ENCODE peak calls at places on chromosomes 4 and X, in four cellular contexts. Q, S, M and N are unnamed samples.
A peak's percentile ranks its signal among the peaks of the same experiment; 100 is the strongest.

GRCh38 chr4:11626046-11626445 is 197.4 kb upstream of the HS3ST1 start:
- DNase-seq in Q (no peak), M (no peak), S (no peak), N (no peak)

GRCh38 chr4:124132161-124132560 is 580.4 kb downstream of the ANKRD50 start:
- DNase-seq in Q (no peak), M (no peak), S (no peak), N (no peak)

GRCh38 chr4:169160825-169161224 is 109.9 kb downstream of the SH3RF1 start:
- DNase-seq in Q (no peak), M (no peak), S (no peak), N (no peak)

GRCh38 chrX:37315511-37316248 is 33.5 kb upstream of the PRRG1 start:
- DNase-seq in Q (no peak), M (no peak), S (peak; percentile 8), N (no peak)

GRCh38 chrX:15114865-15115566 is 154.9 kb downstream of the ASB9 start:
- DNase-seq in M (no peak), Q (no peak), S (no peak), N (no peak)

GRCh38 chr4:111362891-111363290 is 740.0 kb upstream of the PITX2 start:
- DNase-seq in Q (no peak), S (no peak), M (no peak), N (no peak)

GRCh38 chrX:47112316-47112954 is 32.1 kb downstream of the NDUFB11 start:
- DNase-seq in Q (no peak), M (peak; percentile 6), S (peak; percentile 22), N (no peak)

GRCh38 chrX:67614414-67614813 is 70.6 kb downstream of the AR start:
- DNase-seq in M (no peak), Q (no peak), S (no peak), N (no peak)

GRCh38 chr4:137651128-137651527 is 118.8 kb upstream of the PCDH18 start:
- DNase-seq in M (no peak), S (no peak), Q (no peak), N (no peak)

GRCh38 chrX:134006484-134007161 is 21.2 kb upstream of the GPC3 start:
- DNase-seq in S (peak; percentile 89), Q (no peak), M (no peak), N (no peak)

GRCh38 chrX:130775849-130776248 is 127.2 kb downstream of the ENOX2 start:
- DNase-seq in S (no peak), M (no peak), Q (no peak), N (no peak)

GRCh38 chr4:161457906-161458305 is 705.9 kb downstream of the FSTL5 start:
- DNase-seq in S (no peak), M (no peak), Q (no peak), N (no peak)

GRCh38 chr4:86939123-86939522 is 4.3 kb downstream of the AFF1 start:
- DNase-seq in M (no peak), S (no peak), Q (no peak), N (no peak)

GRCh38 chr4:105496899-105497298 is 23.0 kb upstream of the PPA2 start:
- DNase-seq in Q (no peak), S (no peak), M (peak; percentile 6), N (no peak)

GRCh38 chr4:183081116-183081469 is 18.0 kb upstream of the WWC2 start:
- DNase-seq in S (peak; percentile 66), M (no peak), Q (no peak), N (no peak)

GRCh38 chr4:119087121-119087520 is 48.5 kb upstream of the MYOZ2 start:
- DNase-seq in Q (no peak), S (no peak), M (no peak), N (no peak)

GRCh38 chrX:38796926-38797325 is 4.3 kb upstream of the MID1IP1 start:
- DNase-seq in M (no peak), Q (no peak), S (no peak), N (no peak)

GRCh38 chrX:3393168-3393567 is 46.7 kb upstream of the MXRA5 start:
- DNase-seq in S (no peak), M (no peak), Q (no peak), N (no peak)

GRCh38 chr4:89737888-89738287 is 99.1 kb downstream of the SNCA start:
- DNase-seq in Q (no peak), S (no peak), M (no peak), N (no peak)

GRCh38 chrX:136954930-136955329 is 74.4 kb upstream of the RBMX start:
- DNase-seq in M (peak; percentile 28), S (peak; percentile 6), Q (no peak), N (no peak)

GRCh38 chr4:99219479-99219878 is 433 bp upstream of the ADH6 start:
- DNase-seq in M (no peak), Q (no peak), S (peak; percentile 23), N (no peak)

GRCh38 chr4:27315625-27316024 is 455.0 kb downstream of the STIM2 start:
- DNase-seq in Q (no peak), S (no peak), M (no peak), N (no peak)

GRCh38 chrX:130118396-130118795 is 8.1 kb upstream of the ELF4 start:
- DNase-seq in S (no peak), M (no peak), Q (no peak), N (no peak)

GRCh38 chrX:108361316-108361715 is 76.9 kb downstream of the COL4A6 start:
- DNase-seq in S (no peak), M (no peak), Q (no peak), N (no peak)

GRCh38 chrX:16511776-16512400 is 138.1 kb upstream of the S100G start:
- DNase-seq in S (no peak), Q (no peak), M (no peak), N (no peak)

GRCh38 chr4:184396570-184397515 is 77.5 kb downstream of the IRF2 start:
- DNase-seq in Q (no peak), S (no peak), M (no peak), N (no peak)

GRCh38 chr4:128810331-128810870 is 901 bp downstream of the JADE1 start:
- DNase-seq in S (peak; percentile 45), M (peak; percentile 63), Q (no peak), N (no peak)

GRCh38 chr4:2688697-2689096 is 67.4 kb downstream of the TNIP2 start:
- DNase-seq in M (no peak), S (no peak), Q (no peak), N (no peak)

GRCh38 chr4:52836653-52837052 is 25.5 kb upstream of the RASL11B start:
- DNase-seq in Q (no peak), S (no peak), M (no peak), N (no peak)

GRCh38 chr4:123953556-123953955 is 557.0 kb downstream of the SPRY1 start:
- DNase-seq in Q (no peak), M (no peak), S (no peak), N (no peak)

GRCh38 chr4:113901994-113902787 is 77.3 kb downstream of the ARSJ start:
- DNase-seq in M (no peak), S (peak; percentile 34), Q (no peak), N (no peak)

GRCh38 chr4:125770814-125771398 is 456.2 kb downstream of the FAT4 start:
- DNase-seq in Q (no peak), M (no peak), S (no peak), N (no peak)

GRCh38 chrX:80808160-80808735 is 1.4 kb downstream of the BRWD3 start:
- DNase-seq in M (peak; percentile 81), S (peak; percentile 61), Q (peak; percentile 64), N (peak; percentile 72)
- TF ChIP-seq HDAC6 in M (no peak), S (no peak), Q (no peak), N (no peak)

GRCh38 chr4:84451546-84451945 is 47.5 kb downstream of the NKX6-1 start:
- DNase-seq in Q (no peak), S (no peak), M (peak; percentile 1), N (no peak)

GRCh38 chr4:84456157-84456556 is 42.9 kb downstream of the NKX6-1 start:
- DNase-seq in Q (no peak), S (no peak), M (no peak), N (no peak)

GRCh38 chr4:84455697-84456096 is 43.4 kb downstream of the NKX6-1 start:
- DNase-seq in Q (no peak), S (no peak), M (no peak), N (no peak)
- TF ChIP-seq HDAC6 in Q (no peak), S (no peak), M (no peak), N (no peak)

GRCh38 chr4:675980-676870 is 1.9 kb downstream of the MYL5 start:
- DNase-seq in M (peak; percentile 43), Q (no peak), S (no peak), N (no peak)

GRCh38 chr4:676871-677235 is 2.5 kb downstream of the MYL5 start:
- DNase-seq in Q (no peak), S (no peak), M (no peak), N (no peak)

GRCh38 chr4:674172-675035 is at the start of the genes ATP5ME and MYL5:
- DNase-seq in M (peak; percentile 97), S (peak; percentile 93), Q (peak; percentile 99), N (peak; percentile 93)

GRCh38 chr4:675036-675804 is 878 bp downstream of the MYL5 start:
- DNase-seq in M (no peak), Q (no peak), S (no peak), N (no peak)

GRCh38 chr4:673349-674091 is 556 bp downstream of the ATP5ME start:
- DNase-seq in S (peak; percentile 46), M (peak; percentile 67), Q (no peak), N (no peak)
- TF ChIP-seq HDAC6 in S (no peak), M (no peak), Q (no peak), N (no peak)

GRCh38 chr4:5753366-5753765 is 42.4 kb downstream of the EVC start:
- DNase-seq in Q (no peak), M (no peak), S (no peak), N (no peak)
- TF ChIP-seq HDAC6 in Q (no peak), M (no peak), S (no peak), N (no peak)

GRCh38 chrX:9706426-9706825 is 59.2 kb downstream of the GPR143 start:
- DNase-seq in M (no peak), S (no peak), Q (no peak), N (no peak)

GRCh38 chrX:9704876-9705465 is 60.7 kb downstream of the GPR143 start:
- DNase-seq in Q (no peak), M (no peak), S (no peak), N (no peak)

GRCh38 chrX:9708086-9708485 is 57.6 kb downstream of the GPR143 start:
- DNase-seq in Q (no peak), M (no peak), S (no peak), N (no peak)

GRCh38 chrX:9708923-9709553 is 56.6 kb downstream of the GPR143 start:
- DNase-seq in Q (peak; percentile 76), M (peak; percentile 80), S (peak; percentile 21), N (peak; percentile 42)

DNA sequence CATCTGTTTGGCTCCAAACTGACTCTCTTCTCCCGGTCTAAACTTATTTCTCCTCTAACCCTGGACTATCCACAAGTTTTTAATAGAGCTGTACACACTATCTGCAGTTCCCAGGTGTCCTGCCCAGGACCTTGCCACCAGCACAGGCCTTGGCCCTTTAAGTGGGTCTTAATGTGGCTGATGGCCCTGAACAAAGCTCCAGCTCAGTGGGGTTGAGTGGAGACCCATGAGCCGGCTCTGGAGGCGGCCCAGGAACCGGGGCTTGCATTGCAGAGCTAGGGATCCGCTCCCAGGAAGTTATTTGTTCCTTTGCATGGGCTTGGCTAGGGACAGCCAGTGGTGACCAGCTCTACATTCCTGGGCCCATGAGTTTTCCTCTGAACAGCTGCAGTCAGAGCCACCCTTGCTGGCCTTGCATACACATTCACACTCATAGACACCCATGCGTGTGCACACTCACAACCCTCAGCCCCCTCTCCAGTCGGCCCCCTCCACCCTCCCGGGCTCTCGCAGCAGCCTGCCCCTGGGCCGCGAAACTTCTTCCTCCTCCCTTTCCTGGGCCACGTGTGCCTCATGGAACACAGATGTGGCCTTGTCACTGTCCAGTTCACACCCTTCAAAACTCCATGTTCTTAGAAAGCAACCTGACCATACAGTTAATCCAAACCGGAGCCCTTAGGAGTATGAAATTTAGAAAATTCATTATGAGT is 58.2 kb downstream of the GPR143 start:
- DNase-seq in S (no peak), M (no peak), Q (no peak), N (no peak)
- TF ChIP-seq HDAC6 in S (no peak), M (no peak), Q (no peak), N (no peak)